ENCODE peak calls at places on chromosomes 6 and 20, in five cellular contexts. G, A, I, V and W are unnamed samples.

GRCh38 chr6:68468244-68468884 is 166.7 kb upstream of the ADGRB3 start:
- DNase-seq in G (no peak), I (no peak), V (no peak), A (no peak), W (no peak)

GRCh38 chr6:73649783-73650182 is 4.0 kb downstream of the SLC17A5 start:
- DNase-seq in G (no peak), A (no peak), I (no peak), V (no peak), W (no peak)

GRCh38 chr6:167161895-167162467 is 4.2 kb upstream of the GPR31 start:
- DNase-seq in I (no peak), V (no peak), A (no peak), G (no peak), W (no peak)

GRCh38 chr6:37903671-37904355 is 84.3 kb downstream of the ZFAND3 start:
- DNase-seq in V (no peak), I (no peak), A (no peak), G (no peak), W (no peak)

GRCh38 chr6:89436226-89436625 is 3.3 kb downstream of the ANKRD6 start:
- DNase-seq in G (no peak), V (no peak), I (no peak), A (no peak), W (no peak)

GRCh38 chr6:34531580-34532201 is 24.4 kb downstream of the SPDEF start:
- DNase-seq in I (peak), G (no peak), A (no peak), V (no peak), W (no peak)

GRCh38 chr6:1812034-1812433 is 202.3 kb downstream of the FOXC1 start:
- DNase-seq in V (no peak), I (no peak), A (no peak), G (no peak), W (no peak)

GRCh38 chr20:3778976-3779375 is 2.3 kb downstream of the SPEF1 start:
- DNase-seq in V (no peak), A (no peak), G (no peak), I (no peak), W (no peak)

GRCh38 chr6:130178692-130179091 is 44.1 kb downstream of the SAMD3 start:
- DNase-seq in A (no peak), I (no peak), V (no peak), G (peak), W (no peak)

DNA sequence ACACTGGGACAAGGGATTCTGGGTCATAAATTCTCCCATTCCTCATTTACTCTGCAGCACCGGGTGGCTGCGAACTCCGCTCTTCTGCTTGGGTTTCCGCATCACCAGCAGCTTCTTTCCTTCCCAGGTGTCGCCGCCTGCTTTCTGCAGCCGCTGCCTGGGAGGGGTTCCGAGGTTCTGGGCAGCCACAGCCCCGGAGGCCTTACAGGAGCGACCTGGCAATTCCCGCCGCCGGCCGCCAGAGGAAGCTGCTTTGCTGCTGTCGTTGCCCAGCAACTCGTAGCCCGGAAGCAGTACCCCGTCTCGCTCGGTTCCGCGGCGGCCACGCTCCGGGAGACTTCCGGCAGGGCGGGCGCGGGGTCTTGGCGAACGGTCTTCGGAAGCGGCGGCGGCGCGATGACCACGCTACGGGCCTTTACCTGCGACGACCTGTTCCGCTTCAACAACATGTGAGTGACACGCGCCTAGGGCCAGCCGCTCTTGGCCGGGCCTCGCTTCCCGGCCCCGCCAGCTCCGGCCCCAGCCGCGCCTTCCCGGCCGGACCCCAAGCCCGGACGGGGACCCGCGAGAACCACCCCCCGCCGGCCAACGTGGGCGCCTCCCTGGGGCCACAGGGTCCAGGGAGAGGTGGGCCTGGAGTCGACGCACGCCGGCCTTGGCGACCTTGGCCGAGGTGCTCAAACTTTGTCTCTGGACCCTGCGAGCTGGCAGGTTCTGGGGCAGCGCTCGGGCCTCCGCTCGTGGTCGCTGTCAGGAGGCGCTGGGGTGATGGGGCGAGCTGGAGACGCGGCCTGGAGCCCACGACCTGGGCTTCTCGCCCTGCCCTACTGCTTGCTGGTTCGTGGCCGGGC is at the start of gene NAA20:
- DNase-seq in V (peak), A (peak), I (peak), G (peak), W (peak)
- TF ChIP-seq POLR2A in V (no peak), A (peak), I (peak), G (peak), W (peak)

GRCh38 chr6:30726506-30727413 is 6.6 kb downstream of the TUBB start:
- DNase-seq in A (no peak), V (no peak), G (no peak), I (no peak), W (no peak)

GRCh38 chr6:30725713-30726505 is 5.8 kb downstream of the TUBB start:
- DNase-seq in I (no peak), G (no peak), A (no peak), V (no peak), W (no peak)

GRCh38 chr6:30727920-30728605 is 7.9 kb downstream of the TUBB start:
- DNase-seq in I (no peak), G (no peak), A (no peak), V (no peak), W (peak)

GRCh38 chr6:30732237-30732943 is 10.1 kb downstream of the FLOT1 start:
- DNase-seq in G (no peak), V (no peak), A (no peak), I (no peak), W (no peak)

DNA sequence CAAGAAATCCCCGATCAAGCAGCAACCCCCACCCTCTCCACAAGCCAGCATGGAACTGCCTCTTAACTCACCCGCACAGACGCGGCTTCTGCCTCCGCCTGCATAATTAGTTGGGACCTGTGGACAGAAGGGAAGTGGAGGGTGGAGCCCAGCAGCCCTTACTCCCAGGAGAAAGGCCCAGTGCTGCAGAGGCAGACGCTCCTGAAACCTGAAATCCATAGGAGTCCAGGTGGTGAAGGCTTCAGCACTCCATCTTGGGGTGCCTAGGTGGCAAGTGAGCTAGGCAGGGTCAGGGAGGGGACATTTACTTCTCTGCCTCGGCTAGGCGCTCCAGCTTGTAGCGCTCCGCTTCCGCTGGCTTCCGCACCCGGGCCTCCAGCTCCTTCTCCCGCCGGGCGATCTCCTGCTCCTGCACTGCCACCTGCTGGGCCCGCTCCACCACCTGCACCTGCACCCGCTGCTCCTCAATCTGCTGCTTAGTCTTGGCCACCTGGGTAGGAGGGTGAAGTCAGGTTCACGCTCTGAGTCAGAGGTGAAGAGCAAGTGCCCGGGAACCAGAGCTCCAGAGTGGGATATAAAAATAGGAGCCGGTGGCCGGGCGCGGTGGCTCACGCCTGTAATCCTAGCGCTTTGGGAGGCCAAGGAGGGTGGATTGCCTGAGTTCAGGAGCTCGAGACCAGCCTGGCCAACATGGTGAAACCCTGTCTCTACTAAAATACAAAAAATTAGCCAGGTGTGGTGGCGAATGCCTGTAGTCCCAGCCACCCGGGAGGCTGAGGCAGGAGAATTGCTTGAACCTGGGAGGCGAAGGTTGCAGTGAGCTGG is 10.7 kb downstream of the TUBB start:
- DNase-seq in G (no peak), A (peak), V (peak), I (peak), W (peak)
- H3K27ac ChIP-seq in G (peak), A (peak), V (peak), I (no peak), W (no peak)

GRCh38 chr6:111259089-111259831 is 172.0 kb downstream of the SLC16A10 start:
- DNase-seq in V (peak), A (peak), G (peak), I (peak), W (peak)
- TF ChIP-seq POLR2A in V (no peak), A (peak), G (peak), I (peak), W (peak)

DNA sequence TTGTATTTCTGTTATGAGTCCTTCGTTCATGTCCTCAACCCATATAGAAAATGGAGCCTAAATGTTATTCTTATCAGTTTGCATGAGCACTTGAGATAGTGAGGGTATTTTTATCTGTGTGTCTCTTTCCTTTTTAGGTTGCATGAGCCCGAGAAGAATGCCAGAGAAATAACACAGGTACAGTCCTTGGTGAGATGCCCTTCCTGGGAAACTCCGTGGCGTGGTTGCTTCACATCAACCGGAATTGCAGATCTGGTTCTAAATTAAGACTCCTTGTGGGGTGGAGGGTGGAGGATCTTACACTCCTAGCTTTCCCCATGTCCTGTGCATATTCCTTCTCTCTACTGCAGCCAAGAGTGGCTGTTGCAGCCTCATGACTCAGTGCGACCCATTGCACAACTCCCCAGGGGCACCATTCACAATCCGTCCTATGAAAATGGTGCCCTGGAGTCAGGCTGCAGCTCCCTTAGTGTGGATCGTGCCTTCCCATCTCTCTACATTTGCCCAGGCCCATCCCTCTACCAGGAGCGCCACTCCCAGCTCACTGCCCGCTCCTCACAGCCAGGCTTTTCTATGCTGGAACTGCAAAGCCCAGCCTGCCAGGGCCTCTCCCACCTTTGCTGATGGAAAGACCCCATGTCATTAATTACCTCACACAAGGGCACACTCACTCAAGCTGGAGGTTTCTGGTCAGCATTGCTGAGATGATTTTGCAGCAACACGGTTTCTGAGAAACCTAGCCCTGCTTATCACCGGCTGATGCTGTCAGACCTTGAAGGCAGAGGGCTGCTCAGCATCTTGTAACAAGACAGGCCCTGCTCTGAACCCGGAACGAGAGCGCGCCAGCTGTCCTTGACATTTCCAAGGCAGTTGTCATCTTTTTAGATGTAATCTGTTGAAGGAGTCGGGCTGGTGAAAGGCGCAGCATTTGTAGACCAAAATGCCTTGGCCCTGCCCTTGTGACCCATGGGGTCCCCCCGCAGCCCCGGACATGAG is 39.7 kb downstream of the SIRPA start:
- DNase-seq in V (no peak), G (no peak), I (peak), A (peak), W (no peak)
- H3K27ac ChIP-seq in V (no peak), G (no peak), I (no peak), A (peak), W (peak)